ENCODE peak calls at places on chromosomes 4 and X, in eight cellular contexts. One of them, this sample, is unnamed. For H3K4me1, the result is how much of the 10 kb centered on the place peaks cover.

GRCh38 chr4:148239406-148239805 is 202.8 kb downstream of the NR3C2 start:
- DNase-seq in mammary epithelial cell: no peak
- DNase-seq in stomach: no peak
- DNase-seq in Peyer's patch: no peak
- DNase-seq in right lobe of liver: no peak
- DNase-seq in gastrocnemius medialis: no peak
- DNase-seq in left ventricle myocardium inferior: no peak
- DNase-seq in ovary: no peak
- DNase-seq in this sample: no peak

GRCh38 chr4:158769175-158769831 is 477 bp downstream of the FNIP2 start:
- DNase-seq in mammary epithelial cell: peak
- DNase-seq in stomach: peak
- DNase-seq in Peyer's patch: peak
- DNase-seq in right lobe of liver: peak
- DNase-seq in gastrocnemius medialis: peak
- DNase-seq in left ventricle myocardium inferior: peak
- DNase-seq in ovary: peak
- DNase-seq in this sample: peak

GRCh38 chr4:128388352-128388630 is 100.7 kb upstream of the PGRMC2 start:
- DNase-seq in mammary epithelial cell: peak
- DNase-seq in stomach: no peak
- DNase-seq in Peyer's patch: no peak
- DNase-seq in right lobe of liver: no peak
- DNase-seq in gastrocnemius medialis: no peak
- DNase-seq in left ventricle myocardium inferior: no peak
- DNase-seq in ovary: no peak
- DNase-seq in this sample: no peak

GRCh38 chr4:143207555-143207954 is 22.8 kb downstream of the USP38 start:
- DNase-seq in mammary epithelial cell: peak
- DNase-seq in stomach: no peak
- DNase-seq in Peyer's patch: no peak
- DNase-seq in right lobe of liver: no peak
- DNase-seq in gastrocnemius medialis: no peak
- DNase-seq in left ventricle myocardium inferior: no peak
- DNase-seq in ovary: no peak
- DNase-seq in this sample: no peak

GRCh38 chrX:37640142-37640541 is 45.4 kb upstream of the XK start:
- DNase-seq in mammary epithelial cell: no peak
- DNase-seq in stomach: no peak
- DNase-seq in Peyer's patch: no peak
- DNase-seq in right lobe of liver: no peak
- DNase-seq in gastrocnemius medialis: no peak
- DNase-seq in left ventricle myocardium inferior: no peak
- DNase-seq in ovary: no peak
- DNase-seq in this sample: no peak

GRCh38 chr4:168021666-168022065 is 70.7 kb upstream of the ANXA10 start:
- DNase-seq in mammary epithelial cell: peak
- DNase-seq in stomach: no peak
- DNase-seq in Peyer's patch: no peak
- DNase-seq in right lobe of liver: no peak
- DNase-seq in gastrocnemius medialis: no peak
- DNase-seq in left ventricle myocardium inferior: no peak
- DNase-seq in ovary: no peak
- DNase-seq in this sample: no peak

GRCh38 chr4:8580321-8581093 is at the start of gene GPR78:
- DNase-seq in mammary epithelial cell: peak
- DNase-seq in stomach: peak
- DNase-seq in Peyer's patch: peak
- DNase-seq in right lobe of liver: peak
- DNase-seq in gastrocnemius medialis: no peak
- DNase-seq in left ventricle myocardium inferior: peak
- DNase-seq in ovary: peak
- DNase-seq in this sample: peak

GRCh38 chr4:100288167-100288566 is 97.9 kb upstream of the DDIT4L start:
- DNase-seq in mammary epithelial cell: peak
- DNase-seq in stomach: no peak
- DNase-seq in Peyer's patch: no peak
- DNase-seq in right lobe of liver: no peak
- DNase-seq in gastrocnemius medialis: no peak
- DNase-seq in left ventricle myocardium inferior: no peak
- DNase-seq in ovary: no peak
- DNase-seq in this sample: no peak

GRCh38 chr4:53659112-53659511 is 67.8 kb upstream of the LNX1 start:
- DNase-seq in mammary epithelial cell: no peak
- DNase-seq in stomach: no peak
- DNase-seq in Peyer's patch: no peak
- DNase-seq in right lobe of liver: no peak
- DNase-seq in gastrocnemius medialis: no peak
- DNase-seq in left ventricle myocardium inferior: no peak
- DNase-seq in ovary: no peak
- DNase-seq in this sample: no peak

GRCh38 chr4:152540293-152540674 is 4.4 kb upstream of the FBXW7 start:
- DNase-seq in mammary epithelial cell: no peak
- DNase-seq in stomach: no peak
- DNase-seq in Peyer's patch: no peak
- DNase-seq in right lobe of liver: no peak
- DNase-seq in gastrocnemius medialis: no peak
- DNase-seq in left ventricle myocardium inferior: no peak
- DNase-seq in ovary: no peak
- DNase-seq in this sample: no peak

GRCh38 chr4:173522160-173522873 is 7.7 kb downstream of the HAND2 start:
- DNase-seq in mammary epithelial cell: no peak
- DNase-seq in stomach: peak
- DNase-seq in Peyer's patch: peak
- DNase-seq in right lobe of liver: peak
- DNase-seq in gastrocnemius medialis: peak
- DNase-seq in left ventricle myocardium inferior: peak
- DNase-seq in ovary: peak
- DNase-seq in this sample: peak

GRCh38 chrX:124230573-124231300 is 101.7 kb upstream of the TEX13D start:
- DNase-seq in mammary epithelial cell: no peak
- DNase-seq in stomach: no peak
- DNase-seq in Peyer's patch: no peak
- DNase-seq in right lobe of liver: no peak
- DNase-seq in gastrocnemius medialis: no peak
- DNase-seq in left ventricle myocardium inferior: no peak
- DNase-seq in ovary: no peak
- DNase-seq in this sample: no peak

GRCh38 chr4:41215155-41215554 is 813 bp upstream of the APBB2 start:
- DNase-seq in mammary epithelial cell: no peak
- DNase-seq in stomach: no peak
- DNase-seq in Peyer's patch: no peak
- DNase-seq in right lobe of liver: no peak
- DNase-seq in gastrocnemius medialis: no peak
- DNase-seq in left ventricle myocardium inferior: no peak
- DNase-seq in ovary: no peak
- DNase-seq in this sample: no peak
- H3K27ac ChIP-seq in mammary epithelial cell: no peak
- H3K27ac ChIP-seq in stomach: peak
- H3K27ac ChIP-seq in Peyer's patch: no peak
- H3K27ac ChIP-seq in right lobe of liver: no peak
- H3K27ac ChIP-seq in gastrocnemius medialis: peak
- H3K27ac ChIP-seq in left ventricle myocardium inferior: peak
- H3K27ac ChIP-seq in ovary: no peak
- H3K27ac ChIP-seq in this sample: no peak

DNA sequence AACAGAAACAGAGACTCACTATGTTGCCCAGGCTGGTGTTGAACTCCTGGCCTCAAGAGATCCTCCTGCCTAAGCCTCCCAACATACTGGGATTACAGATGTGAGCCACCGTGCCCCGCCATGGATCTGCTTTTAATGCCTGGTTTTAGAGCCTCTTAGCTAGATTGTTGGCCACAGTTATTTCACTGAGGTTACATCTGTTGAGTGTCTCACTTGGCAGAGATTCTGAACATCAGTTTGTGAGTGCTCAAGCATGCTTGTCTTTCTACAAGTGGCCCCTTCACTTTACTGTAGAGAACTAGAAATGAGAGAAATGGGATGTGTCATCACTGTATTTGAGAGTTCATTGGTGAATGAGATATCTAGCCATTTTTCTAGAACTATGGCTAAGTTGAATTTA is 218.5 kb downstream of the APBB2 start:
- DNase-seq in mammary epithelial cell: no peak
- DNase-seq in stomach: no peak
- DNase-seq in Peyer's patch: no peak
- DNase-seq in right lobe of liver: no peak
- DNase-seq in gastrocnemius medialis: no peak
- DNase-seq in left ventricle myocardium inferior: no peak
- DNase-seq in ovary: no peak
- DNase-seq in this sample: no peak
- H3K4me1 ChIP-seq in mammary epithelial cell: half or more
- H3K4me1 ChIP-seq in stomach: under half
- H3K4me1 ChIP-seq in Peyer's patch: under half
- H3K4me1 ChIP-seq in right lobe of liver: under half
- H3K4me1 ChIP-seq in gastrocnemius medialis: under half
- H3K4me1 ChIP-seq in left ventricle myocardium inferior: under half
- H3K4me1 ChIP-seq in ovary: under half
- H3K4me1 ChIP-seq in this sample: under half

GRCh38 chr4:89482248-89482647 is 174.6 kb upstream of the GPRIN3 start:
- DNase-seq in mammary epithelial cell: peak
- DNase-seq in stomach: no peak
- DNase-seq in Peyer's patch: no peak
- DNase-seq in right lobe of liver: no peak
- DNase-seq in gastrocnemius medialis: no peak
- DNase-seq in left ventricle myocardium inferior: no peak
- DNase-seq in ovary: no peak
- DNase-seq in this sample: no peak

GRCh38 chr4:89482926-89483595 is 175.5 kb upstream of the GPRIN3 start:
- DNase-seq in mammary epithelial cell: no peak
- DNase-seq in stomach: no peak
- DNase-seq in Peyer's patch: no peak
- DNase-seq in right lobe of liver: no peak
- DNase-seq in gastrocnemius medialis: no peak
- DNase-seq in left ventricle myocardium inferior: no peak
- DNase-seq in ovary: no peak
- DNase-seq in this sample: no peak

GRCh38 chr4:89489338-89489771 is 181.8 kb upstream of the GPRIN3 start:
- DNase-seq in mammary epithelial cell: no peak
- DNase-seq in stomach: no peak
- DNase-seq in Peyer's patch: no peak
- DNase-seq in right lobe of liver: no peak
- DNase-seq in gastrocnemius medialis: no peak
- DNase-seq in left ventricle myocardium inferior: peak
- DNase-seq in ovary: no peak
- DNase-seq in this sample: no peak

GRCh38 chr4:89486673-89487072 is 179.1 kb upstream of the GPRIN3 start:
- DNase-seq in mammary epithelial cell: no peak
- DNase-seq in stomach: no peak
- DNase-seq in Peyer's patch: no peak
- DNase-seq in right lobe of liver: no peak
- DNase-seq in gastrocnemius medialis: no peak
- DNase-seq in left ventricle myocardium inferior: no peak
- DNase-seq in ovary: no peak
- DNase-seq in this sample: no peak

GRCh38 chr4:89486042-89486441 is 178.4 kb upstream of the GPRIN3 start:
- DNase-seq in mammary epithelial cell: peak
- DNase-seq in stomach: no peak
- DNase-seq in Peyer's patch: no peak
- DNase-seq in right lobe of liver: no peak
- DNase-seq in gastrocnemius medialis: no peak
- DNase-seq in left ventricle myocardium inferior: no peak
- DNase-seq in ovary: no peak
- DNase-seq in this sample: no peak
- TF ChIP-seq CTCF in mammary epithelial cell: peak
- TF ChIP-seq CTCF in stomach: no peak
- TF ChIP-seq CTCF in Peyer's patch: peak
- TF ChIP-seq CTCF in right lobe of liver: peak
- TF ChIP-seq CTCF in gastrocnemius medialis: no peak
- TF ChIP-seq CTCF in left ventricle myocardium inferior: peak
- TF ChIP-seq CTCF in ovary: no peak
- TF ChIP-seq CTCF in this sample: no peak

GRCh38 chrX:135985123-135985973 is at the start of gene SLC9A6:
- DNase-seq in mammary epithelial cell: peak
- DNase-seq in stomach: peak
- DNase-seq in Peyer's patch: peak
- DNase-seq in right lobe of liver: peak
- DNase-seq in gastrocnemius medialis: peak
- DNase-seq in left ventricle myocardium inferior: peak
- DNase-seq in ovary: peak
- DNase-seq in this sample: peak

GRCh38 chrX:135981662-135982061 is 3.6 kb upstream of the SLC9A6 start:
- DNase-seq in mammary epithelial cell: no peak
- DNase-seq in stomach: no peak
- DNase-seq in Peyer's patch: no peak
- DNase-seq in right lobe of liver: no peak
- DNase-seq in gastrocnemius medialis: no peak
- DNase-seq in left ventricle myocardium inferior: no peak
- DNase-seq in ovary: no peak
- DNase-seq in this sample: no peak

GRCh38 chrX:135985974-135986312 is 708 bp downstream of the SLC9A6 start:
- DNase-seq in mammary epithelial cell: no peak
- DNase-seq in stomach: no peak
- DNase-seq in Peyer's patch: no peak
- DNase-seq in right lobe of liver: no peak
- DNase-seq in gastrocnemius medialis: no peak
- DNase-seq in left ventricle myocardium inferior: no peak
- DNase-seq in ovary: no peak
- DNase-seq in this sample: peak

GRCh38 chrX:135982860-135983259 is 2.4 kb upstream of the SLC9A6 start:
- DNase-seq in mammary epithelial cell: no peak
- DNase-seq in stomach: no peak
- DNase-seq in Peyer's patch: no peak
- DNase-seq in right lobe of liver: no peak
- DNase-seq in gastrocnemius medialis: no peak
- DNase-seq in left ventricle myocardium inferior: no peak
- DNase-seq in ovary: no peak
- DNase-seq in this sample: no peak

GRCh38 chrX:135984220-135984619 is 1.0 kb upstream of the SLC9A6 start:
- DNase-seq in mammary epithelial cell: no peak
- DNase-seq in stomach: no peak
- DNase-seq in Peyer's patch: no peak
- DNase-seq in right lobe of liver: no peak
- DNase-seq in gastrocnemius medialis: no peak
- DNase-seq in left ventricle myocardium inferior: no peak
- DNase-seq in ovary: no peak
- DNase-seq in this sample: no peak
- H3K27ac ChIP-seq in mammary epithelial cell: peak
- H3K27ac ChIP-seq in stomach: no peak
- H3K27ac ChIP-seq in Peyer's patch: peak
- H3K27ac ChIP-seq in right lobe of liver: no peak
- H3K27ac ChIP-seq in gastrocnemius medialis: peak
- H3K27ac ChIP-seq in left ventricle myocardium inferior: peak
- H3K27ac ChIP-seq in ovary: no peak
- H3K27ac ChIP-seq in this sample: no peak

GRCh38 chr4:139647952-139648351 is 17.7 kb upstream of the MGST2 start:
- DNase-seq in mammary epithelial cell: no peak
- DNase-seq in stomach: no peak
- DNase-seq in Peyer's patch: no peak
- DNase-seq in right lobe of liver: no peak
- DNase-seq in gastrocnemius medialis: no peak
- DNase-seq in left ventricle myocardium inferior: no peak
- DNase-seq in ovary: no peak
- DNase-seq in this sample: no peak
- H3K4me1 ChIP-seq in mammary epithelial cell: under half
- H3K4me1 ChIP-seq in stomach: under half
- H3K4me1 ChIP-seq in Peyer's patch: under half
- H3K4me1 ChIP-seq in right lobe of liver: under half
- H3K4me1 ChIP-seq in gastrocnemius medialis: under half
- H3K4me1 ChIP-seq in left ventricle myocardium inferior: under half
- H3K4me1 ChIP-seq in ovary: under half
- H3K4me1 ChIP-seq in this sample: under half

This sample was measured in pancreas.